ENCODE peak calls at places on chromosomes 11 and 22, in seven cellular contexts. H, J, V, T, Q, C and B are unnamed samples.

GRCh38 chr11:132840220-132840619 is 692.1 kb downstream of the OPCML start:
- DNase-seq in H (no peak), J (no peak), V (no peak), T (no peak), Q (no peak), C (no peak), B (no peak)

GRCh38 chr11:94563176-94563847 is 3.9 kb upstream of the PIWIL4 start:
- DNase-seq in H (no peak), J (no peak), V (no peak), T (no peak), Q (no peak), C (peak), B (no peak)

GRCh38 chr11:67644472-67645418 is 5.2 kb upstream of the TBX10 start:
- DNase-seq in H (peak), J (no peak), V (no peak), T (no peak), Q (no peak), C (no peak), B (no peak)

GRCh38 chr22:25777870-25778269 is 35.9 kb downstream of the MYO18B start:
- DNase-seq in H (no peak), J (peak), V (no peak), T (no peak), Q (no peak), C (peak), B (no peak)

GRCh38 chr22:38753894-38754246 is 1.9 kb downstream of the SUN2 start:
- DNase-seq in H (no peak), J (no peak), V (peak), T (no peak), Q (no peak), C (no peak), B (no peak)

GRCh38 chr11:113308601-113309000 is 5.8 kb upstream of the TTC12 start:
- DNase-seq in H (no peak), J (no peak), V (no peak), T (no peak), Q (no peak), C (no peak), B (no peak)

GRCh38 chr11:69398529-69399492 is 82.7 kb upstream of the LINC01488 start:
- DNase-seq in H (peak), J (no peak), V (no peak), T (no peak), Q (no peak), C (no peak), B (no peak)

GRCh38 chr11:127000291-127000968 is at the start of gene KIRREL3:
- DNase-seq in H (no peak), J (no peak), V (no peak), T (no peak), Q (no peak), C (peak), B (no peak)

GRCh38 chr22:36425977-36426523 is 38.3 kb upstream of the MYH9 start:
- DNase-seq in H (no peak), J (no peak), V (no peak), T (no peak), Q (no peak), C (no peak), B (no peak)

GRCh38 chr11:61707574-61707973 is 27.4 kb downstream of the DAGLA start:
- DNase-seq in H (no peak), J (no peak), V (no peak), T (no peak), Q (no peak), C (no peak), B (no peak)